ENCODE peak calls at places on chromosomes 4 and X, in six cellular contexts. M is activated T-cell treated with anti-CD3 and anti-CD28 coated beads, Interleukin-2, amount 50 U/mL, for 4 hours; Y is WTC11; A is ACHN; F is A549; G is HEK293T. K is an unnamed sample.

GRCh38 chr4:169823685-169824084 is 65.9 kb upstream of the HPF1 start:
- DNase-seq in M (no peak), Y (peak; percentile 65), A (peak; percentile 66), F (peak; percentile 27), G (peak; percentile 41), K (peak; percentile 59)

GRCh38 chrX:119393144-119393543 is 6.0 kb upstream of the SLC25A43 start:
- DNase-seq in M (no peak), Y (no peak), A (no peak), F (no peak), G (no peak), K (no peak)

GRCh38 chr4:77954690-77955089 is 92.1 kb downstream of the MRPL1 start:
- DNase-seq in M (no peak), Y (no peak), A (no peak), F (no peak), G (no peak), K (no peak)

GRCh38 chr4:156476359-156476758 is 495.2 kb downstream of the PDGFC start:
- DNase-seq in M (no peak), Y (no peak), A (peak; percentile 96), F (peak; percentile 42), G (no peak), K (no peak)

GRCh38 chrX:123489011-123489410 is 243.8 kb downstream of the THOC2 start:
- DNase-seq in M (no peak), Y (no peak), A (no peak), F (no peak), G (no peak), K (no peak)

GRCh38 chr4:617644-618330 is 7.6 kb upstream of the PDE6B start:
- DNase-seq in M (no peak), Y (no peak), A (no peak), F (no peak), G (no peak), K (no peak)

GRCh38 chr4:6563935-6564645 is 10.9 kb upstream of the MAN2B2 start:
- DNase-seq in M (no peak), Y (no peak), A (no peak), F (no peak), G (no peak), K (no peak)

GRCh38 chr4:15931451-15932210 is 6.9 kb downstream of the FGFBP1 start:
- DNase-seq in M (no peak), Y (no peak), A (no peak), F (no peak), G (no peak), K (no peak)

GRCh38 chrX:33840176-33840575 is 291.9 kb downstream of the FAM47A start:
- DNase-seq in M (no peak), Y (no peak), A (no peak), F (no peak), G (no peak), K (no peak)

GRCh38 chr4:128565565-128566186 is 243.8 kb upstream of the JADE1 start:
- DNase-seq in M (no peak), Y (peak; percentile 78), A (peak; percentile 20), F (peak; percentile 69), G (peak; percentile 50), K (no peak)

GRCh38 chr4:95156452-95156765 is 392.4 kb downstream of the UNC5C start:
- DNase-seq in M (no peak), Y (no peak), A (no peak), F (no peak), G (no peak), K (no peak)

GRCh38 chr4:17447675-17448298 is 64.1 kb downstream of the QDPR start:
- DNase-seq in M (peak; percentile 30), Y (peak; percentile 45), A (peak; percentile 68), F (peak; percentile 61), G (peak; percentile 63), K (peak; percentile 65)

GRCh38 chrX:95585321-95585720 is 1099.3 kb upstream of the DIAPH2 start:
- DNase-seq in M (no peak), Y (no peak), A (no peak), F (no peak), G (no peak), K (no peak)

GRCh38 chrX:107827137-107827831 is 1.6 kb downstream of the MID2 start:
- DNase-seq in M (no peak), Y (no peak), A (no peak), F (no peak), G (peak; percentile 29), K (no peak)

GRCh38 chrX:19627533-19627932 is 112.2 kb upstream of the MAP3K15 start:
- DNase-seq in M (peak; percentile 16), Y (no peak), A (no peak), F (no peak), G (no peak), K (no peak)

GRCh38 chrX:149255860-149256259 is 249.2 kb downstream of the IDS start:
- DNase-seq in M (no peak), Y (no peak), A (no peak), F (no peak), G (no peak), K (no peak)

GRCh38 chr4:166078956-166079355 is 205.9 kb downstream of the TLL1 start:
- DNase-seq in M (no peak), Y (no peak), A (peak; percentile 4), F (no peak), G (no peak), K (no peak)

GRCh38 chr4:1718095-1718850 is 2.9 kb downstream of the TMEM129 start:
- DNase-seq in M (no peak), Y (no peak), A (no peak), F (no peak), G (no peak), K (no peak)

GRCh38 chr4:40196724-40197281 is at the start of gene RHOH:
- DNase-seq in M (peak; percentile 70), Y (no peak), A (no peak), F (no peak), G (no peak), K (no peak)

GRCh38 chr4:73821325-73821724 is 15.2 kb upstream of the CXCL6 start:
- DNase-seq in M (no peak), Y (no peak), A (no peak), F (no peak), G (no peak), K (no peak)

GRCh38 chr4:88320174-88320779 is 35.9 kb upstream of the PPM1K start:
- DNase-seq in M (no peak), Y (no peak), A (peak; percentile 14), F (no peak), G (no peak), K (no peak)

GRCh38 chr4:6230827-6231662 is 30.7 kb upstream of the JAKMIP1 start:
- DNase-seq in M (no peak), Y (no peak), A (no peak), F (no peak), G (no peak), K (no peak)

GRCh38 chr4:3791910-3792542 is 25.8 kb downstream of the ADRA2C start:
- DNase-seq in M (no peak), Y (peak; percentile 92), A (peak; percentile 31), F (peak; percentile 25), G (peak; percentile 68), K (peak; percentile 87)

GRCh38 chr4:24024597-24024996 is 134.8 kb upstream of the PPARGC1A start:
- DNase-seq in M (no peak), Y (no peak), A (no peak), F (no peak), G (no peak), K (no peak)

GRCh38 chr4:126737899-126738526 is 894.7 kb upstream of the INTU start:
- DNase-seq in M (no peak), Y (no peak), A (no peak), F (no peak), G (no peak), K (no peak)

GRCh38 chrX:23902419-23902818 is 5.3 kb downstream of the APOO start:
- DNase-seq in M (no peak), Y (no peak), A (peak; percentile 52), F (peak; percentile 76), G (peak; percentile 39), K (peak; percentile 23)

GRCh38 chr4:174828845-174829701 is at the start of gene GLRA3:
- DNase-seq in M (no peak), Y (peak; percentile 99), A (peak; percentile 35), F (peak; percentile 81), G (peak; percentile 83), K (peak; percentile 11)

GRCh38 chrX:10855845-10856244 is 235.5 kb upstream of the MID1 start:
- DNase-seq in M (no peak), Y (no peak), A (no peak), F (no peak), G (no peak), K (no peak)

GRCh38 chr4:185311113-185311888 is 84.4 kb downstream of the LRP2BP start:
- DNase-seq in M (no peak), Y (no peak), A (no peak), F (no peak), G (no peak), K (no peak)

GRCh38 chrX:154751121-154751668 is 318 bp upstream of the GAB3 start:
- DNase-seq in M (no peak), Y (no peak), A (no peak), F (no peak), G (no peak), K (no peak)

GRCh38 chrX:20591246-20591645 is 324.5 kb upstream of the RPS6KA3 start:
- DNase-seq in M (no peak), Y (no peak), A (no peak), F (no peak), G (no peak), K (no peak)

GRCh38 chr4:79607979-79608378 is 200.0 kb upstream of the GK2 start:
- DNase-seq in M (no peak), Y (no peak), A (no peak), F (no peak), G (no peak), K (no peak)

GRCh38 chr4:177281544-177281943 is 28.1 kb upstream of the NEIL3 start:
- DNase-seq in M (no peak), Y (no peak), A (no peak), F (no peak), G (no peak), K (no peak)

GRCh38 chr4:145075742-145076472 is 22.1 kb downstream of the ANAPC10 start:
- DNase-seq in M (no peak), Y (no peak), A (no peak), F (no peak), G (no peak), K (no peak)

GRCh38 chr4:185820119-185821028 is 8.4 kb upstream of the SORBS2 start:
- DNase-seq in M (no peak), Y (no peak), A (no peak), F (no peak), G (no peak), K (no peak)